ENCODE peak calls at places on chromosome 1, in four cellular contexts. One of them, this sample, is unnamed.

GRCh38 chr1:169250795-169251194 is 116.8 kb downstream of the NME7 start:
- DNase-seq in GM23248: no peak
- DNase-seq in colonic mucosa: no peak
- DNase-seq in IMR-90: no peak
- DNase-seq in this sample: no peak

GRCh38 chr1:21736876-21737275 is 46.1 kb downstream of the USP48 start:
- DNase-seq in IMR-90: no peak
- DNase-seq in GM23248: no peak
- DNase-seq in colonic mucosa: no peak
- DNase-seq in this sample: no peak

GRCh38 chr1:226519135-226519534 is 29.4 kb upstream of the STUM start:
- DNase-seq in colonic mucosa: peak
- DNase-seq in GM23248: no peak
- DNase-seq in IMR-90: no peak
- DNase-seq in this sample: no peak

GRCh38 chr1:81802601-81803422 is 2.1 kb downstream of the ADGRL2 start:
- DNase-seq in GM23248: peak
- DNase-seq in IMR-90: peak
- DNase-seq in colonic mucosa: peak
- DNase-seq in this sample: no peak

GRCh38 chr1:117171900-117172501 is 38.7 kb downstream of the VTCN1 start:
- DNase-seq in IMR-90: peak
- DNase-seq in GM23248: peak
- DNase-seq in colonic mucosa: no peak
- DNase-seq in this sample: no peak

GRCh38 chr1:222171005-222171404 is 376.9 kb downstream of the HHIPL2 start:
- DNase-seq in GM23248: peak
- DNase-seq in IMR-90: peak
- DNase-seq in colonic mucosa: no peak
- DNase-seq in this sample: no peak

GRCh38 chr1:228279011-228279721 is 71.3 kb downstream of the OBSCN start:
- DNase-seq in GM23248: no peak
- DNase-seq in colonic mucosa: no peak
- DNase-seq in IMR-90: no peak
- DNase-seq in this sample: no peak

GRCh38 chr1:217562229-217562878 is 68.5 kb downstream of the GPATCH2 start:
- DNase-seq in GM23248: peak
- DNase-seq in colonic mucosa: no peak
- DNase-seq in IMR-90: peak
- DNase-seq in this sample: no peak

GRCh38 chr1:221913351-221913750 is 171.5 kb upstream of the DUSP10 start:
- DNase-seq in IMR-90: peak
- DNase-seq in colonic mucosa: no peak
- DNase-seq in GM23248: peak
- DNase-seq in this sample: no peak

GRCh38 chr1:109768700-109769325 is 5.1 kb upstream of the EPS8L3 start:
- DNase-seq in IMR-90: no peak
- DNase-seq in colonic mucosa: no peak
- DNase-seq in GM23248: no peak
- DNase-seq in this sample: no peak

GRCh38 chr1:179365342-179366092 is at the start of gene AXDND1:
- DNase-seq in IMR-90: peak
- DNase-seq in GM23248: peak
- DNase-seq in colonic mucosa: peak
- DNase-seq in this sample: peak

GRCh38 chr1:15833842-15834405 is 13.6 kb upstream of the SPEN start:
- DNase-seq in colonic mucosa: no peak
- DNase-seq in GM23248: peak
- DNase-seq in IMR-90: no peak
- DNase-seq in this sample: no peak
- H3K4me3 ChIP-seq in colonic mucosa: peak
- H3K4me3 ChIP-seq in GM23248: peak
- H3K4me3 ChIP-seq in IMR-90: peak
- H3K4me3 ChIP-seq in this sample: peak

GRCh38 chr1:27542463-27543273 is 52.7 kb upstream of the WASF2 start:
- DNase-seq in IMR-90: peak
- DNase-seq in GM23248: peak
- DNase-seq in colonic mucosa: no peak
- DNase-seq in this sample: no peak
- H3K9ac ChIP-seq in IMR-90: peak
- H3K9ac ChIP-seq in GM23248: peak
- H3K9ac ChIP-seq in colonic mucosa: no peak
- H3K9ac ChIP-seq in this sample: no peak

GRCh38 chr1:53430779-53431178 is 28.4 kb upstream of the DMRTB1 start:
- DNase-seq in GM23248: no peak
- DNase-seq in IMR-90: no peak
- DNase-seq in colonic mucosa: no peak
- DNase-seq in this sample: no peak
- H3K4me3 ChIP-seq in GM23248: no peak
- H3K4me3 ChIP-seq in IMR-90: no peak
- H3K4me3 ChIP-seq in colonic mucosa: no peak
- H3K4me3 ChIP-seq in this sample: no peak

DNA sequence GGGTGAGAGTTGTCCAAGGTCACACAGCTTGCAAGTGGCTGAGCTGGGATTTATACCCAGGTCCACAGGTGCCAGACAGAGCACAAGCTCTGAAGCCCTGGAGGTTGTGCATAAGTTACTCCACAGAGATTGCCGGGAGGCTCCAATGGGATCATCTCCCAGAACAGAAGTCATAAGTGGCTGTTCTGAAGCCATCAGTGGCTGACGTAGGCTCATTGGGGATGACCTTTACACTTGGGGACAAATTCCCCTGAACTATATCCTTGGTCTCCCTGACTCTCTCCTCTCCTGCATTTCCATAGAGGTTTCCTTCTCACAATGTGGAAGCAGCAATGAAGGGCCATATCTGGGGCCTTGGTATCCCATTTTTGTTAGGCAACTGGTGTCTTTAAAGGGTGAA is 37.0 kb upstream of the IFNLR1 start:
- DNase-seq in GM23248: no peak
- DNase-seq in colonic mucosa: no peak
- DNase-seq in IMR-90: no peak
- DNase-seq in this sample: no peak
- H3K9ac ChIP-seq in GM23248: no peak
- H3K9ac ChIP-seq in colonic mucosa: no peak
- H3K9ac ChIP-seq in IMR-90: no peak
- H3K9ac ChIP-seq in this sample: no peak

GRCh38 chr1:44676484-44677200 is 2.1 kb downstream of the ARMH1 start:
- DNase-seq in GM23248: peak
- DNase-seq in IMR-90: peak
- DNase-seq in colonic mucosa: peak
- DNase-seq in this sample: no peak
- H3K4me3 ChIP-seq in GM23248: no peak
- H3K4me3 ChIP-seq in IMR-90: no peak
- H3K4me3 ChIP-seq in colonic mucosa: no peak
- H3K4me3 ChIP-seq in this sample: no peak

GRCh38 chr1:199691540-199691939 is 336.0 kb upstream of the NR5A2 start:
- DNase-seq in IMR-90: peak
- DNase-seq in GM23248: peak
- DNase-seq in colonic mucosa: no peak
- DNase-seq in this sample: no peak

GRCh38 chr1:199688774-199689173 is 338.7 kb upstream of the NR5A2 start:
- DNase-seq in GM23248: no peak
- DNase-seq in IMR-90: no peak
- DNase-seq in colonic mucosa: no peak
- DNase-seq in this sample: no peak

GRCh38 chr1:199688133-199688676 is 339.3 kb upstream of the NR5A2 start:
- DNase-seq in IMR-90: no peak
- DNase-seq in colonic mucosa: no peak
- DNase-seq in GM23248: no peak
- DNase-seq in this sample: no peak

GRCh38 chr1:199687321-199687720 is 340.2 kb upstream of the NR5A2 start:
- DNase-seq in colonic mucosa: no peak
- DNase-seq in GM23248: peak
- DNase-seq in IMR-90: peak
- DNase-seq in this sample: no peak

DNA sequence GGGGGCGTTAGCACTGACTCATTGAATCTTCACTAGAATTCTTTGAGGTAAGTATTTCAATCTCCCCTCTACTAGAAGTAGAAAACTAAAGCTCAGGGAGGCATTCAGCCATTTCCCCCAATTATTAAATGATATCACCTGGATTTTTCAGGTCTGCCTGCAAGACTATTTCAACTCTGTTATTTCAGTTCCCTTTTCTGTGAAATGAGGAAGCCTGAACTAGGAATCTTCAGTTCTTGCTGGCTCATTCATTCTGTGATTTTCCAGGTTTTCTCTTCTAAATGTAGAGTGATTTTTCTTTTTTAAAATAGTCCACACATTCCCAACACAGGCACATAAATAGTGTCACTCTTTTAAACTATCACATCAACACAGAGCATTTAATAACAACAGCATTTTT is 337.0 kb upstream of the NR5A2 start:
- DNase-seq in GM23248: no peak
- DNase-seq in colonic mucosa: no peak
- DNase-seq in IMR-90: no peak
- DNase-seq in this sample: no peak
- H3K9ac ChIP-seq in GM23248: no peak
- H3K9ac ChIP-seq in colonic mucosa: no peak
- H3K9ac ChIP-seq in IMR-90: no peak
- H3K9ac ChIP-seq in this sample: no peak

GRCh38 chr1:114155756-114156155 is 2.1 kb upstream of the SYT6 start:
- DNase-seq in IMR-90: no peak
- DNase-seq in colonic mucosa: no peak
- DNase-seq in GM23248: no peak
- DNase-seq in this sample: no peak

GRCh38 chr1:114154963-114155322 is 1.3 kb upstream of the SYT6 start:
- DNase-seq in GM23248: peak
- DNase-seq in IMR-90: no peak
- DNase-seq in colonic mucosa: no peak
- DNase-seq in this sample: peak

GRCh38 chr1:114153621-114154145 is at the start of gene SYT6:
- DNase-seq in colonic mucosa: no peak
- DNase-seq in GM23248: peak
- DNase-seq in IMR-90: no peak
- DNase-seq in this sample: no peak

GRCh38 chr1:114153051-114153620 is 533 bp downstream of the SYT6 start:
- DNase-seq in GM23248: no peak
- DNase-seq in IMR-90: no peak
- DNase-seq in colonic mucosa: no peak
- DNase-seq in this sample: no peak

GRCh38 chr1:114154146-114154962 is 685 bp upstream of the SYT6 start:
- DNase-seq in colonic mucosa: no peak
- DNase-seq in GM23248: peak
- DNase-seq in IMR-90: no peak
- DNase-seq in this sample: no peak
- H3K4me3 ChIP-seq in colonic mucosa: no peak
- H3K4me3 ChIP-seq in GM23248: peak
- H3K4me3 ChIP-seq in IMR-90: no peak
- H3K4me3 ChIP-seq in this sample: no peak

GRCh38 chr1:159943908-159944622 is 1.3 kb downstream of the IGSF9 start:
- DNase-seq in IMR-90: no peak
- DNase-seq in GM23248: no peak
- DNase-seq in colonic mucosa: no peak
- DNase-seq in this sample: no peak

GRCh38 chr1:159944623-159945455 is 574 bp downstream of the IGSF9 start:
- DNase-seq in IMR-90: no peak
- DNase-seq in GM23248: no peak
- DNase-seq in colonic mucosa: no peak
- DNase-seq in this sample: no peak

GRCh38 chr1:159945483-159946241 is at the start of gene IGSF9:
- DNase-seq in colonic mucosa: peak
- DNase-seq in IMR-90: peak
- DNase-seq in GM23248: peak
- DNase-seq in this sample: peak

GRCh38 chr1:159947942-159948341 is 2.5 kb upstream of the IGSF9 start:
- DNase-seq in colonic mucosa: no peak
- DNase-seq in IMR-90: no peak
- DNase-seq in GM23248: no peak
- DNase-seq in this sample: no peak

DNA sequence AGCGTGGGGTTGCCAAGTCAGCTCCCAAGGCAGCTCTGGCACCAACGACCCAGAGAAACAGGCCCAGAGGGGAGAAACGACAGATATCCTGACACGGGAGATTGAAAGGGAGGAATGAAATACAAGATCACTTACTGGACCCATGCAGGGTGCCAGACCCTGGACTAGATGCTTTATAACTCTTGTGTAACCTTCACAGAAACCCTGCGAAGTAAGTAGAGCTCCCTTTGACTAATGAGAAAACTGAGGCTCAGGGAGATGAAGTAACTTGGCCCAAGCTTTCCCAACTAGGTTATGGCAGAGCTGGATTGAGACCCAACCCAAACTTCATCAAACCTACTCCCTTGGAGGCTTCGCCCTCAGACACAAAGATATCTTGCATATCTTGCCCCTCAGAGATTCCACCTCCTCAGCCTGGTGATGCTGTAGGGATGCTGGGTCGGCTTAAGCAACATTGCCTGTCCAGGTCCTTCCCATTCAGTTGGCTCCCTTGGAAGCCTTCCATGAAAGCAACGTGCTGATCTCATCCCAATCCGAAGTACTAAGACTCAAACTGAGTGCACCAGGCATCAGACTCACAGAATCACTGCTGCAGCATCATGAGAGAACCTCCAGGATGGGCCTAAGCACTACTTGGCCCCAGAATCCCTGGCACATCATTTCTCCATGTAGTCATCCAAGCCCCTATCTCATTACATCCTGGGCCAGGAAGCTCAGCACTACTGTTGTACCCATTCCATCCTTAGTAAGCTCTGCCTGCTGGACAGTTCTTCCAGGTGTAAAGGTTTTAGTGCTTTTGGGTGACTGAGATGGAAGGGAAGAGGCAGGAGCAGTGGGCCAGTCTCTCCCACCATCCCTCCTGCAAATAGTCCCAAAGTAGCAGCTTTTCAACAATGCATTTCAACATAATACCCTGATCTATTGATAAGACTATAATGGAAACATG is 1.1 kb upstream of the IGSF9 start:
- DNase-seq in GM23248: peak
- DNase-seq in colonic mucosa: no peak
- DNase-seq in IMR-90: no peak
- DNase-seq in this sample: no peak
- H3K9ac ChIP-seq in GM23248: no peak
- H3K9ac ChIP-seq in colonic mucosa: peak
- H3K9ac ChIP-seq in IMR-90: no peak
- H3K9ac ChIP-seq in this sample: no peak

GRCh38 chr1:37034301-37035013 is at the start of gene GRIK3:
- DNase-seq in colonic mucosa: no peak
- DNase-seq in GM23248: peak
- DNase-seq in IMR-90: no peak
- DNase-seq in this sample: no peak

GRCh38 chr1:37031419-37031818 is 2.9 kb downstream of the GRIK3 start:
- DNase-seq in GM23248: no peak
- DNase-seq in IMR-90: no peak
- DNase-seq in colonic mucosa: no peak
- DNase-seq in this sample: no peak

GRCh38 chr1:37032660-37033354 is 1.5 kb downstream of the GRIK3 start:
- DNase-seq in IMR-90: no peak
- DNase-seq in GM23248: peak
- DNase-seq in colonic mucosa: no peak
- DNase-seq in this sample: no peak

GRCh38 chr1:37033355-37034291 is 692 bp downstream of the GRIK3 start:
- DNase-seq in GM23248: peak
- DNase-seq in colonic mucosa: no peak
- DNase-seq in IMR-90: no peak
- DNase-seq in this sample: no peak

GRCh38 chr1:37031871-37032270 is 2.4 kb downstream of the GRIK3 start:
- DNase-seq in colonic mucosa: no peak
- DNase-seq in GM23248: no peak
- DNase-seq in IMR-90: no peak
- DNase-seq in this sample: no peak
- H3K4me3 ChIP-seq in colonic mucosa: no peak
- H3K4me3 ChIP-seq in GM23248: no peak
- H3K4me3 ChIP-seq in IMR-90: no peak
- H3K4me3 ChIP-seq in this sample: no peak